ENCODE peak calls at places on chromosome 19, in seven cellular contexts. One of them, this sample, is unnamed.
A peak's percentile ranks its signal among the peaks of the same experiment; 100 is the strongest.

GRCh38 chr19:16593181-16593580 is 21.0 kb upstream of the SLC35E1 start:
- DNase-seq in nephron progenitor cell: no peak
- DNase-seq in type B pancreatic cell: no peak
- DNase-seq in stimulated activated CD8-positive, alpha-beta memory T cell treated with anti-CD3 and anti-CD28 coated beads, Interleukin-12 subunit alpha, Interleukin-12 subunit beta, amount 100 ng/mL, for 4 hours: no peak
- DNase-seq in T-cell: no peak
- DNase-seq in heart right ventricle: no peak
- DNase-seq in lower lobe of right lung: no peak
- DNase-seq in this sample: no peak

GRCh38 chr19:14553939-14554243 is 18.0 kb downstream of the NDUFB7 start:
- DNase-seq in nephron progenitor cell: no peak
- DNase-seq in stimulated activated CD8-positive, alpha-beta memory T cell treated with anti-CD3 and anti-CD28 coated beads, Interleukin-12 subunit alpha, Interleukin-12 subunit beta, amount 100 ng/mL, for 4 hours: no peak
- DNase-seq in T-cell: no peak
- DNase-seq in type B pancreatic cell: no peak
- DNase-seq in lower lobe of right lung: no peak
- DNase-seq in heart right ventricle: no peak
- DNase-seq in this sample: no peak

GRCh38 chr19:48543121-48543710 is 8.8 kb upstream of the SULT2B1 start:
- DNase-seq in nephron progenitor cell: no peak
- DNase-seq in stimulated activated CD8-positive, alpha-beta memory T cell treated with anti-CD3 and anti-CD28 coated beads, Interleukin-12 subunit alpha, Interleukin-12 subunit beta, amount 100 ng/mL, for 4 hours: no peak
- DNase-seq in T-cell: no peak
- DNase-seq in type B pancreatic cell: no peak
- DNase-seq in heart right ventricle: no peak
- DNase-seq in lower lobe of right lung: peak; percentile 62
- DNase-seq in this sample: no peak

GRCh38 chr19:41705393-41706174 is 2.8 kb upstream of the CEACAM5 start:
- DNase-seq in heart right ventricle: no peak
- DNase-seq in stimulated activated CD8-positive, alpha-beta memory T cell treated with anti-CD3 and anti-CD28 coated beads, Interleukin-12 subunit alpha, Interleukin-12 subunit beta, amount 100 ng/mL, for 4 hours: no peak
- DNase-seq in lower lobe of right lung: no peak
- DNase-seq in nephron progenitor cell: peak; percentile 48
- DNase-seq in T-cell: no peak
- DNase-seq in type B pancreatic cell: peak; percentile 43
- DNase-seq in this sample: no peak

GRCh38 chr19:49556412-49557398 is 23.7 kb downstream of the NOSIP start:
- DNase-seq in nephron progenitor cell: no peak
- DNase-seq in type B pancreatic cell: no peak
- DNase-seq in stimulated activated CD8-positive, alpha-beta memory T cell treated with anti-CD3 and anti-CD28 coated beads, Interleukin-12 subunit alpha, Interleukin-12 subunit beta, amount 100 ng/mL, for 4 hours: no peak
- DNase-seq in lower lobe of right lung: no peak
- DNase-seq in heart right ventricle: no peak
- DNase-seq in T-cell: no peak
- DNase-seq in this sample: no peak

GRCh38 chr19:38788478-38789243 is at the start of gene LGALS7B:
- DNase-seq in lower lobe of right lung: peak; percentile 25
- DNase-seq in heart right ventricle: no peak
- DNase-seq in nephron progenitor cell: no peak
- DNase-seq in type B pancreatic cell: no peak
- DNase-seq in stimulated activated CD8-positive, alpha-beta memory T cell treated with anti-CD3 and anti-CD28 coated beads, Interleukin-12 subunit alpha, Interleukin-12 subunit beta, amount 100 ng/mL, for 4 hours: no peak
- DNase-seq in T-cell: no peak
- DNase-seq in this sample: no peak

GRCh38 chr19:11624064-11624463 is 26.8 kb downstream of the ZNF627 start:
- DNase-seq in type B pancreatic cell: no peak
- DNase-seq in heart right ventricle: no peak
- DNase-seq in nephron progenitor cell: no peak
- DNase-seq in T-cell: no peak
- DNase-seq in lower lobe of right lung: no peak
- DNase-seq in stimulated activated CD8-positive, alpha-beta memory T cell treated with anti-CD3 and anti-CD28 coated beads, Interleukin-12 subunit alpha, Interleukin-12 subunit beta, amount 100 ng/mL, for 4 hours: no peak
- DNase-seq in this sample: no peak

GRCh38 chr19:3683405-3683865 is 16.8 kb downstream of the PIP5K1C start:
- DNase-seq in type B pancreatic cell: no peak
- DNase-seq in T-cell: no peak
- DNase-seq in nephron progenitor cell: peak; percentile 46
- DNase-seq in heart right ventricle: peak; percentile 63
- DNase-seq in lower lobe of right lung: no peak
- DNase-seq in stimulated activated CD8-positive, alpha-beta memory T cell treated with anti-CD3 and anti-CD28 coated beads, Interleukin-12 subunit alpha, Interleukin-12 subunit beta, amount 100 ng/mL, for 4 hours: no peak
- DNase-seq in this sample: no peak

GRCh38 chr19:1245884-1246816 is 2.2 kb upstream of the MIDN start:
- DNase-seq in T-cell: no peak
- DNase-seq in stimulated activated CD8-positive, alpha-beta memory T cell treated with anti-CD3 and anti-CD28 coated beads, Interleukin-12 subunit alpha, Interleukin-12 subunit beta, amount 100 ng/mL, for 4 hours: no peak
- DNase-seq in lower lobe of right lung: peak; percentile 77
- DNase-seq in heart right ventricle: peak; percentile 82
- DNase-seq in type B pancreatic cell: no peak
- DNase-seq in nephron progenitor cell: peak; percentile 60
- DNase-seq in this sample: no peak

GRCh38 chr19:31279436-31279765 is 69.8 kb downstream of the TSHZ3 start:
- DNase-seq in heart right ventricle: no peak
- DNase-seq in nephron progenitor cell: no peak
- DNase-seq in type B pancreatic cell: no peak
- DNase-seq in T-cell: no peak
- DNase-seq in stimulated activated CD8-positive, alpha-beta memory T cell treated with anti-CD3 and anti-CD28 coated beads, Interleukin-12 subunit alpha, Interleukin-12 subunit beta, amount 100 ng/mL, for 4 hours: no peak
- DNase-seq in lower lobe of right lung: no peak
- DNase-seq in this sample: no peak

GRCh38 chr19:10270616-10271394 is at the start of gene ICAM1:
- DNase-seq in type B pancreatic cell: no peak
- DNase-seq in lower lobe of right lung: peak; percentile 92
- DNase-seq in nephron progenitor cell: peak; percentile 61
- DNase-seq in heart right ventricle: peak; percentile 88
- DNase-seq in T-cell: peak; percentile 61
- DNase-seq in stimulated activated CD8-positive, alpha-beta memory T cell treated with anti-CD3 and anti-CD28 coated beads, Interleukin-12 subunit alpha, Interleukin-12 subunit beta, amount 100 ng/mL, for 4 hours: peak; percentile 65
- DNase-seq in this sample: no peak

GRCh38 chr19:48393196-48393558 is 291 bp upstream of the GRIN2D start:
- DNase-seq in heart right ventricle: no peak
- DNase-seq in nephron progenitor cell: no peak
- DNase-seq in type B pancreatic cell: no peak
- DNase-seq in stimulated activated CD8-positive, alpha-beta memory T cell treated with anti-CD3 and anti-CD28 coated beads, Interleukin-12 subunit alpha, Interleukin-12 subunit beta, amount 100 ng/mL, for 4 hours: no peak
- DNase-seq in lower lobe of right lung: no peak
- DNase-seq in T-cell: no peak
- DNase-seq in this sample: no peak

GRCh38 chr19:13097331-13098258 is 5.1 kb downstream of the LYL1 start:
- DNase-seq in lower lobe of right lung: peak; percentile 85
- DNase-seq in nephron progenitor cell: peak; percentile 32
- DNase-seq in T-cell: no peak
- DNase-seq in stimulated activated CD8-positive, alpha-beta memory T cell treated with anti-CD3 and anti-CD28 coated beads, Interleukin-12 subunit alpha, Interleukin-12 subunit beta, amount 100 ng/mL, for 4 hours: no peak
- DNase-seq in type B pancreatic cell: no peak
- DNase-seq in heart right ventricle: no peak
- DNase-seq in this sample: no peak

GRCh38 chr19:6352381-6353165 is 8.8 kb upstream of the CLPP start:
- DNase-seq in T-cell: no peak
- DNase-seq in stimulated activated CD8-positive, alpha-beta memory T cell treated with anti-CD3 and anti-CD28 coated beads, Interleukin-12 subunit alpha, Interleukin-12 subunit beta, amount 100 ng/mL, for 4 hours: no peak
- DNase-seq in heart right ventricle: no peak
- DNase-seq in lower lobe of right lung: no peak
- DNase-seq in nephron progenitor cell: no peak
- DNase-seq in type B pancreatic cell: no peak
- DNase-seq in this sample: no peak

GRCh38 chr19:14091086-14091884 is 734 bp upstream of the SAMD1 start:
- DNase-seq in nephron progenitor cell: peak; percentile 79
- DNase-seq in heart right ventricle: peak; percentile 56
- DNase-seq in stimulated activated CD8-positive, alpha-beta memory T cell treated with anti-CD3 and anti-CD28 coated beads, Interleukin-12 subunit alpha, Interleukin-12 subunit beta, amount 100 ng/mL, for 4 hours: peak; percentile 48
- DNase-seq in lower lobe of right lung: peak; percentile 60
- DNase-seq in type B pancreatic cell: no peak
- DNase-seq in T-cell: peak; percentile 57
- DNase-seq in this sample: peak; percentile 73

GRCh38 chr19:42191855-42192254 is 25.6 kb downstream of the DEDD2 start:
- DNase-seq in nephron progenitor cell: no peak
- DNase-seq in stimulated activated CD8-positive, alpha-beta memory T cell treated with anti-CD3 and anti-CD28 coated beads, Interleukin-12 subunit alpha, Interleukin-12 subunit beta, amount 100 ng/mL, for 4 hours: no peak
- DNase-seq in type B pancreatic cell: no peak
- DNase-seq in T-cell: no peak
- DNase-seq in lower lobe of right lung: no peak
- DNase-seq in heart right ventricle: no peak
- DNase-seq in this sample: no peak

GRCh38 chr19:29961311-29961710 is 19.3 kb downstream of the URI1 start:
- DNase-seq in heart right ventricle: no peak
- DNase-seq in stimulated activated CD8-positive, alpha-beta memory T cell treated with anti-CD3 and anti-CD28 coated beads, Interleukin-12 subunit alpha, Interleukin-12 subunit beta, amount 100 ng/mL, for 4 hours: no peak
- DNase-seq in lower lobe of right lung: no peak
- DNase-seq in T-cell: no peak
- DNase-seq in type B pancreatic cell: no peak
- DNase-seq in nephron progenitor cell: no peak
- DNase-seq in this sample: no peak

GRCh38 chr19:33278023-33278402 is 24.3 kb downstream of the CEBPA start:
- DNase-seq in stimulated activated CD8-positive, alpha-beta memory T cell treated with anti-CD3 and anti-CD28 coated beads, Interleukin-12 subunit alpha, Interleukin-12 subunit beta, amount 100 ng/mL, for 4 hours: no peak
- DNase-seq in T-cell: no peak
- DNase-seq in nephron progenitor cell: no peak
- DNase-seq in heart right ventricle: no peak
- DNase-seq in lower lobe of right lung: no peak
- DNase-seq in type B pancreatic cell: no peak
- DNase-seq in this sample: no peak

GRCh38 chr19:13692096-13692495 is 72.2 kb upstream of the MRI1 start:
- DNase-seq in heart right ventricle: no peak
- DNase-seq in stimulated activated CD8-positive, alpha-beta memory T cell treated with anti-CD3 and anti-CD28 coated beads, Interleukin-12 subunit alpha, Interleukin-12 subunit beta, amount 100 ng/mL, for 4 hours: no peak
- DNase-seq in T-cell: no peak
- DNase-seq in nephron progenitor cell: no peak
- DNase-seq in lower lobe of right lung: no peak
- DNase-seq in type B pancreatic cell: no peak
- DNase-seq in this sample: peak; percentile 54

GRCh38 chr19:2186071-2186846 is 22.5 kb downstream of the DOT1L start:
- DNase-seq in lower lobe of right lung: peak; percentile 83
- DNase-seq in heart right ventricle: peak; percentile 89
- DNase-seq in stimulated activated CD8-positive, alpha-beta memory T cell treated with anti-CD3 and anti-CD28 coated beads, Interleukin-12 subunit alpha, Interleukin-12 subunit beta, amount 100 ng/mL, for 4 hours: no peak
- DNase-seq in type B pancreatic cell: no peak
- DNase-seq in T-cell: no peak
- DNase-seq in nephron progenitor cell: no peak
- DNase-seq in this sample: no peak